ENCODE peak calls at places on chromosomes 7 and 10, in eight cellular contexts. A, Y, C, B, O, L, K and I are unnamed samples.

GRCh38 chr10:28970231-28970630 is 292.9 kb downstream of the BAMBI start:
- DNase-seq in A (no peak), C (no peak), K (no peak), Y (no peak), B (no peak), L (no peak), O (no peak), I (no peak)

GRCh38 chr10:121880842-121881423 is 46.9 kb downstream of the ATE1 start:
- DNase-seq in B (no peak), K (no peak), C (peak), O (no peak), Y (no peak), L (no peak), A (no peak), I (no peak)

GRCh38 chr10:114188001-114188400 is 8.8 kb downstream of the TDRD1 start:
- DNase-seq in K (no peak), B (no peak), L (no peak), Y (no peak), C (no peak), O (no peak), A (no peak), I (no peak)

GRCh38 chr7:130741336-130741995 is 7.5 kb upstream of the KLF14 start:
- DNase-seq in K (no peak), L (no peak), B (no peak), Y (no peak), A (peak), O (no peak), C (no peak), I (no peak)

GRCh38 chr10:91349381-91349780 is 60.8 kb upstream of the HECTD2 start:
- DNase-seq in B (peak), L (peak), Y (no peak), C (no peak), A (no peak), O (no peak), K (no peak), I (peak)

GRCh38 chr10:74586088-74586585 is 240.3 kb upstream of the KAT6B start:
- DNase-seq in O (no peak), L (no peak), B (peak), Y (no peak), C (no peak), K (no peak), A (peak), I (no peak)

GRCh38 chr7:29764227-29764626 is 42.1 kb upstream of the WIPF3 start:
- DNase-seq in K (no peak), C (no peak), Y (no peak), B (no peak), L (no peak), A (peak), O (peak), I (no peak)

GRCh38 chr7:156104501-156105336 is 292.5 kb upstream of the SHH start:
- DNase-seq in C (no peak), L (no peak), A (no peak), K (no peak), Y (no peak), O (no peak), B (no peak), I (no peak)

GRCh38 chr10:71090801-71091200 is 121.6 kb upstream of the UNC5B start:
- DNase-seq in C (no peak), Y (no peak), O (no peak), B (no peak), K (peak), A (no peak), L (no peak), I (peak)

GRCh38 chr7:30188806-30189205 is 54.0 kb downstream of the MTURN start:
- DNase-seq in K (no peak), C (no peak), L (no peak), B (no peak), Y (no peak), A (no peak), O (no peak), I (no peak)

GRCh38 chr7:143499246-143499645 is 21.6 kb downstream of the TAS2R41 start:
- DNase-seq in O (no peak), K (no peak), A (no peak), B (no peak), C (no peak), L (no peak), Y (no peak), I (no peak)

GRCh38 chr7:18590744-18591340 is 95.3 kb downstream of the HDAC9 start:
- DNase-seq in B (peak), L (no peak), C (no peak), K (no peak), A (no peak), Y (peak), O (no peak), I (no peak)

GRCh38 chr10:116450861-116451260 is 23.2 kb downstream of the PNLIPRP3 start:
- DNase-seq in B (no peak), O (no peak), C (no peak), L (no peak), A (no peak), K (no peak), Y (no peak), I (no peak)

GRCh38 chr7:49297958-49298357 is 373.6 kb downstream of the CDC14C start:
- DNase-seq in B (no peak), A (no peak), K (no peak), C (no peak), Y (no peak), L (no peak), O (no peak), I (no peak)